ENCODE peak calls at places on chromosomes 7 and 10, in seven cellular contexts. U is stimulated activated CD4-positive, alpha-beta T cell treated with anti-CD3 and anti-CD28 coated beads, TNF-alpha, amount 100 ng/mL, for 48 hours; T is foreskin fibroblast; K is dorsolateral prefrontal cortex; I is ELR; M is neural crest cell; J is NCI-H774. Y is an unnamed sample.

GRCh38 chr7:47293884-47294568 is 287.9 kb downstream of the TNS3 start:
- DNase-seq in U (no peak), T (peak), K (no peak), I (no peak), M (no peak), J (no peak), Y (no peak)

GRCh38 chr7:40948239-40948638 is 754.7 kb downstream of the INHBA start:
- DNase-seq in U (no peak), T (no peak), K (no peak), I (no peak), M (no peak), J (no peak), Y (no peak)

GRCh38 chr10:1123198-1123597 is 67.0 kb downstream of the WDR37 start:
- DNase-seq in U (no peak), T (no peak), K (no peak), I (no peak), M (no peak), J (no peak), Y (no peak)

GRCh38 chr10:117413928-117414618 is 38.8 kb upstream of the PDZD8 start:
- DNase-seq in U (no peak), T (peak), K (no peak), I (peak), M (no peak), J (no peak), Y (no peak)

GRCh38 chr10:18376650-18377049 is 236.4 kb downstream of the CACNB2 start:
- DNase-seq in U (no peak), T (no peak), K (no peak), I (no peak), M (no peak), J (no peak), Y (no peak)

GRCh38 chr10:104307576-104308438 is 30.5 kb downstream of the ITPRIP start:
- DNase-seq in U (no peak), T (no peak), K (no peak), I (no peak), M (no peak), J (no peak), Y (no peak)

GRCh38 chr10:104260775-104261115 is 6.1 kb downstream of the GSTO1 start:
- DNase-seq in U (no peak), T (peak), K (no peak), I (peak), M (no peak), J (no peak), Y (no peak)

GRCh38 chr10:126247454-126247975 is 140.8 kb downstream of the ADAM12 start:
- DNase-seq in U (no peak), T (peak), K (no peak), I (peak), M (no peak), J (no peak), Y (no peak)

GRCh38 chr7:154720016-154720415 is 282.9 kb downstream of the PAXIP1 start:
- DNase-seq in U (no peak), T (no peak), K (no peak), I (no peak), M (no peak), J (peak), Y (no peak)

GRCh38 chr10:106251573-106251972 is 912.9 kb downstream of the SORCS1 start:
- DNase-seq in U (no peak), T (no peak), K (no peak), I (no peak), M (no peak), J (no peak), Y (no peak)

GRCh38 chr7:156969972-156970420 is 20.5 kb downstream of the NOM1 start:
- DNase-seq in U (no peak), T (peak), K (no peak), I (peak), M (no peak), J (no peak), Y (no peak)

GRCh38 chr7:38476764-38477163 is 154.4 kb downstream of the AMPH start:
- DNase-seq in U (no peak), T (no peak), K (no peak), I (no peak), M (no peak), J (no peak), Y (no peak)

GRCh38 chr10:30902621-30903396 is 128.9 kb downstream of the ZNF438 start:
- DNase-seq in U (no peak), T (no peak), K (no peak), I (no peak), M (no peak), J (no peak), Y (no peak)

GRCh38 chr7:104943502-104944343 is 70.3 kb upstream of the KMT2E start:
- DNase-seq in U (peak), T (no peak), K (no peak), I (no peak), M (no peak), J (peak), Y (peak)

GRCh38 chr10:77622822-77623410 is 14.7 kb downstream of the KCNMA1 start:
- DNase-seq in U (no peak), T (no peak), K (no peak), I (no peak), M (no peak), J (no peak), Y (no peak)

GRCh38 chr7:45636733-45637132 is 62.6 kb downstream of the ADCY1 start:
- DNase-seq in U (no peak), T (no peak), K (no peak), I (no peak), M (no peak), J (no peak), Y (no peak)

GRCh38 chr10:10589540-10589939 is 428.1 kb upstream of the CELF2 start:
- DNase-seq in U (peak), T (peak), K (no peak), I (no peak), M (no peak), J (no peak), Y (no peak)

GRCh38 chr10:121598261-121599249 is at the start of gene FGFR2:
- DNase-seq in U (no peak), T (peak), K (peak), I (no peak), M (peak), J (no peak), Y (no peak)

GRCh38 chr10:114638874-114639625 is 19.0 kb downstream of the ABLIM1 start:
- DNase-seq in U (no peak), T (peak), K (no peak), I (peak), M (no peak), J (no peak), Y (no peak)

GRCh38 chr10:17742918-17743317 is 9.1 kb upstream of the TMEM236 start:
- DNase-seq in U (peak), T (peak), K (peak), I (peak), M (peak), J (no peak), Y (no peak)

GRCh38 chr10:113326160-113327111 is 226.4 kb upstream of the HABP2 start:
- DNase-seq in U (peak), T (peak), K (no peak), I (peak), M (no peak), J (no peak), Y (no peak)

GRCh38 chr10:394061-394438 is 258.8 kb downstream of the ZMYND11 start:
- DNase-seq in U (no peak), T (no peak), K (no peak), I (no peak), M (no peak), J (no peak), Y (no peak)

GRCh38 chr10:110407301-110408170 is 90.2 kb upstream of the DUSP5 start:
- DNase-seq in U (no peak), T (peak), K (no peak), I (peak), M (no peak), J (no peak), Y (no peak)

GRCh38 chr7:125516194-125516593 is 586.6 kb upstream of the POT1 start:
- DNase-seq in U (no peak), T (no peak), K (no peak), I (no peak), M (no peak), J (peak), Y (no peak)

GRCh38 chr10:14659626-14660196 is 115.0 kb downstream of the FAM107B start:
- DNase-seq in U (no peak), T (no peak), K (no peak), I (no peak), M (no peak), J (no peak), Y (no peak)

GRCh38 chr10:112202561-112203241 is 19.1 kb upstream of the GPAM start:
- DNase-seq in U (no peak), T (peak), K (no peak), I (peak), M (no peak), J (no peak), Y (no peak)

GRCh38 chr10:119655566-119656001 is 4.4 kb downstream of the BAG3 start:
- DNase-seq in U (peak), T (peak), K (no peak), I (peak), M (no peak), J (no peak), Y (no peak)

GRCh38 chr7:158120313-158120712 is 467.3 kb downstream of the PTPRN2 start:
- DNase-seq in U (no peak), T (no peak), K (no peak), I (no peak), M (no peak), J (no peak), Y (no peak)

GRCh38 chr7:100430450-100431285 is 1.0 kb downstream of the MEPCE start:
- DNase-seq in U (peak), T (peak), K (no peak), I (peak), M (no peak), J (no peak), Y (no peak)

Y was measured in CMK.